ENCODE peak calls at places on chromosomes 16 and 17, in four cellular contexts. E is lower leg skin, P is body of pancreas, W is thyroid gland. X is an unnamed sample.
A peak's percentile ranks its signal among the peaks of the same experiment; 100 is the strongest.

GRCh38 chr16:35195173-35195863 is 1735.9 kb downstream of the TP53TG3F start:
- DNase-seq in E (peak; percentile 77), P (no peak), W (no peak), X (no peak)

GRCh38 chr17:14950216-14950615 is 314.9 kb downstream of the PMP22 start:
- DNase-seq in P (no peak), W (no peak), E (no peak), X (no peak)

GRCh38 chr16:67055712-67056487 is 27.0 kb downstream of the CBFB start:
- DNase-seq in E (no peak), P (no peak), W (no peak), X (peak; percentile 72)

GRCh38 chr17:72884066-72884465 is 208.4 kb downstream of the SLC39A11 start:
- DNase-seq in P (no peak), E (peak; percentile 12), W (no peak), X (no peak)

GRCh38 chr16:75192606-75193264 is 14.2 kb downstream of the CTRB2 start:
- DNase-seq in P (no peak), E (peak; percentile 48), W (no peak), X (no peak)

GRCh38 chr17:2412561-2413021 is 11.7 kb upstream of the MNT start:
- DNase-seq in E (no peak), W (no peak), P (peak; percentile 91), X (no peak)

GRCh38 chr17:41919165-41919817 is 540 bp upstream of the ACLY start:
- DNase-seq in E (no peak), W (no peak), P (no peak), X (peak; percentile 43)

GRCh38 chr16:26645629-26646028 is 421.1 kb upstream of the C16orf82 start:
- DNase-seq in W (peak; percentile 57), P (peak; percentile 46), E (no peak), X (peak; percentile 10)

GRCh38 chr17:73667184-73667959 is 23.1 kb upstream of the SDK2 start:
- DNase-seq in P (no peak), W (peak; percentile 51), E (peak; percentile 66), X (no peak)

GRCh38 chr17:43341705-43342600 is 56.8 kb upstream of the ARL4D start:
- DNase-seq in P (no peak), E (no peak), W (no peak), X (no peak)

GRCh38 chr17:66285149-66285548 is 17.3 kb upstream of the PRKCA start:
- DNase-seq in P (no peak), W (no peak), E (no peak), X (no peak)

GRCh38 chr16:73753931-73754330 is 542.7 kb upstream of the PSMD7 start:
- DNase-seq in W (no peak), P (no peak), E (no peak), X (no peak)

GRCh38 chr17:44919885-44920564 is 4.7 kb upstream of the GFAP start:
- DNase-seq in P (peak; percentile 87), E (peak; percentile 92), W (peak; percentile 92), X (peak; percentile 98)

GRCh38 chr17:39813631-39814030 is 50.5 kb downstream of the IKZF3 start:
- DNase-seq in W (no peak), P (no peak), E (no peak), X (no peak)

GRCh38 chr16:19662351-19662750 is 55.7 kb downstream of the KNOP1 start:
- DNase-seq in E (no peak), P (no peak), W (no peak), X (no peak)

GRCh38 chr17:10265100-10265810 is 66.8 kb upstream of the GAS7 start:
- DNase-seq in W (no peak), E (no peak), P (no peak), X (no peak)

GRCh38 chr16:24381470-24382118 is 125.5 kb downstream of the CACNG3 start:
- DNase-seq in P (no peak), E (no peak), W (no peak), X (no peak)

GRCh38 chr17:8140413-8141029 is 11.7 kb downstream of the PER1 start:
- DNase-seq in E (no peak), W (no peak), P (no peak), X (no peak)

GRCh38 chr16:27600386-27600785 is 50.4 kb downstream of the KATNIP start:
- DNase-seq in E (no peak), P (no peak), W (peak; percentile 75), X (no peak)

GRCh38 chr16:85891033-85891775 is 7.8 kb upstream of the IRF8 start:
- DNase-seq in W (peak; percentile 68), E (no peak), P (peak; percentile 30), X (peak; percentile 49)

GRCh38 chr17:66676421-66676820 is 158.5 kb upstream of the CACNG5 start:
- DNase-seq in W (peak; percentile 3), E (peak; percentile 85), P (peak; percentile 56), X (no peak)

GRCh38 chr16:65547799-65548446 is 426.1 kb upstream of the CDH11 start:
- DNase-seq in E (no peak), W (no peak), P (no peak), X (no peak)

GRCh38 chr17:44360826-44361225 is 2.8 kb downstream of the FAM171A2 start:
- DNase-seq in P (no peak), E (no peak), W (peak; percentile 53), X (no peak)

GRCh38 chr16:27424772-27425498 is 23.0 kb downstream of the IL21R start:
- DNase-seq in W (no peak), E (peak; percentile 58), P (no peak), X (no peak)

GRCh38 chr16:66359012-66359411 is 7.5 kb upstream of the CDH5 start:
- DNase-seq in E (no peak), P (no peak), W (peak; percentile 75), X (peak; percentile 89)

GRCh38 chr16:13316008-13316407 is 414.6 kb downstream of the SHISA9 start:
- DNase-seq in E (no peak), P (no peak), W (no peak), X (no peak)

GRCh38 chr17:43578699-43579569 is 32.8 kb upstream of the ETV4 start:
- DNase-seq in W (no peak), E (no peak), P (peak; percentile 17), X (no peak)

GRCh38 chr17:39751016-39751543 is 13.3 kb downstream of the GRB7 start:
- DNase-seq in E (peak; percentile 68), W (no peak), P (no peak), X (no peak)

GRCh38 chr17:73401911-73402310 is 90.1 kb upstream of the CDC42EP4 start:
- DNase-seq in E (no peak), W (no peak), P (peak; percentile 24), X (no peak)

GRCh38 chr16:27230562-27230991 is 27.3 kb downstream of the KDM8 start:
- DNase-seq in P (no peak), W (no peak), E (no peak), X (no peak)

GRCh38 chr17:6701719-6702118 is 11.4 kb downstream of the SLC13A5 start:
- DNase-seq in P (peak; percentile 60), E (no peak), W (peak; percentile 15), X (peak; percentile 76)

GRCh38 chr16:83046664-83047063 is 419.9 kb downstream of the CDH13 start:
- DNase-seq in E (no peak), W (no peak), P (no peak), X (no peak)

GRCh38 chr17:44541884-44542581 is 15.3 kb upstream of the FZD2 start:
- DNase-seq in E (no peak), W (no peak), P (no peak), X (no peak)

DNA sequence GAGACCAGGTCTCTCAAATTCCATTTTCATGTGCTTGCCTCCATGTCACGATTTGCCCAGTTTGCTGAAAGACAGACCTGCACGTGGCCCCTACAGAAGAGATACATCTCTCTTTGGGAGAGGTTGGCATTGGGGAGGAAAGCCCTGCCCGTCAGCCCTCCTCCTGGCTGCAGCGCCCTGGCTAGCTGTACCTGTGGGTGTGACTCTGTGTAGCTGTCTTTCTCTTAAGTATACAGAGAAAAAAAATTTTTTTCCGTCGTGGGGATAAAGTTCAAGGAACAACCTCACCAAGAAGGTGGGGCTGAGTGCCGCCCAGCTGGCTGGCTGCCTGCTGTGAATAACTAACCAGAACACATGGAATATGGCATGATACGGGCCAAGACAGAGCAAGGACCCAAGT is 26.5 kb downstream of the TMEM98 start:
- DNase-seq in P (peak; percentile 95), E (no peak), W (no peak), X (no peak)
- TF ChIP-seq POLR2A in P (no peak), E (no peak), W (no peak), X (no peak)

DNA sequence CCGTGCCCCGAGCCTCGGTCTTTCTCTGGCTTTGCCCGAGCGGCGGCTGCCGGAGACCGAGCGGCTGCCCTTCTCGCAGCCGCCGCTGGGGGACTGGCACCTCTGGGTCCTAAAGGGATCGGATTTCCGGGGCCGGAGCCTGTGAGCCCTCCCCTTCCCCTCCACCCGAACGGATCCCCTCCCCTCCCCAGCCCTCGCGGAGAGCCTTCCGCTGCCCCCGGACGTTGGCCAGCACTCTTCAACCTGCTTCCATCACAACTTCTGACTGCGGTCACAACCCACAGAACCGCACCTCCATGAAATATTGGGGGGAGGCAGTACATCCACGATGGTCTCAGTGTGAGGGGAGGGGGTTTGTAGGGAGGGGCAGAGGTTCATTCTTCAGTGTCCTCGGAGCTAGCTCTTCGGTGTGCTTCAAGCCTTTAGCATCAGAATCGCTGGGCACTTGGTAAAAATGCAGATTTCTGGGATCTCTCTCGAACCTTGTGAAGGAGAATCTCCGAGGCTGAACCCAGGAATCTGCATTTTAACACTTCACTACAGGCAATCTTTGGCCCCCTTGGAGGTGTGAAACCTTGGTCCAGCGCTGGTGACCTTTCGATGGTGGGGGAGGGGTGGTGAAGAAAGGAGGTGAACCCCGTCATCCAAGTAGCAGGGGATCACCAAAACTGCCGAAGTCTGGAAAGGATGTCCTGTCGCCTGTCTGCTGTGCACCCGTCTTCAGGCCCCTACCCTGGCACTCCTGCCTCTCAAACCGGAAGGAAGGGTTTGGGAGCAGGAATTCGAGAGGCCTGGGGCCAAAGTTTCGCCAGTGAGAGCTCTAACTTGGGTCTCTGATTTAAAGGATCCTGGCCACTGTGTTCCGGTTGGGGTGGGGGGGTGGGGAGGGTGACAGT is 812 bp upstream of the PPP1R9B start:
- DNase-seq in W (peak; percentile 86), E (peak; percentile 98), P (peak; percentile 90), X (peak; percentile 99)
- TF ChIP-seq POLR2A in W (no peak), E (no peak), P (peak; percentile 29), X (peak; percentile 65)

GRCh38 chr16:88837806-88838205 is 18.9 kb downstream of the GALNS start:
- DNase-seq in P (no peak), E (no peak), W (no peak), X (no peak)

GRCh38 chr16:88834670-88835069 is 22.1 kb downstream of the GALNS start:
- DNase-seq in P (no peak), W (no peak), E (no peak), X (no peak)

GRCh38 chr16:88836791-88837190 is 20.0 kb downstream of the GALNS start:
- DNase-seq in P (no peak), E (no peak), W (no peak), X (no peak)

GRCh38 chr16:88835383-88835782 is 21.4 kb downstream of the GALNS start:
- DNase-seq in E (no peak), P (peak; percentile 23), W (peak; percentile 21), X (no peak)

DNA sequence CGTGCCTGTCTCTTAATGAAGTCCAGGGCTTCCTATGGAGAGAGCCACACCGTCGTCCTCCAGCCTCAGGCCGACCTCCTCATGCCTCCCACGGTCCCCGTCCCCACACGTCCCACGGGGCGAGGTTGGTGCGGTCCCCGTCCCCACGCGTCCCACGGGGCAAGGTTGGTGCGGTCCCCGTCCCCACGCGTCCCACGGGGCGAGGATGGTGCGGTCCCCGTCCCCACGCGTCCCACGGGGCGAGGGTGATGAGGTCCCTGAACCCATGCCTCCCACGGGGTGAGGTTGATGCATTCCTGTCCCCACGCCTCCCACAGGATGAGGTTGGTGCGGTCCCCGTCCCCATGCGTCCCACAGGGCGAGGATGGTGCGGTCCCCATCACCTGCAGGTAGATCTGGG is 20.9 kb downstream of the GALNS start:
- DNase-seq in E (no peak), P (no peak), W (no peak), X (no peak)
- TF ChIP-seq POLR2A in E (no peak), P (no peak), W (no peak), X (no peak)

GRCh38 chr17:81917565-81918332 is at the start of gene SIRT7:
- DNase-seq in E (peak; percentile 92), P (peak; percentile 76), W (peak; percentile 57), X (peak; percentile 97)
- TF ChIP-seq POLR2A in E (no peak), P (peak; percentile 56), W (no peak), X (peak; percentile 65)

X was measured in H54.